ENCODE peak calls at places on chromosomes 11 and 22, in seven cellular contexts. I is stimulated activated CD8-positive, alpha-beta memory T cell treated with anti-CD3 and anti-CD28 coated beads, Interleukin-15, amount 100 ng/mL, for 1 hour; D is NCI-H2171; P is activated naive CD4-positive, alpha-beta T cell; N is astrocyte of the cerebellum; L is GM18507; V is retina. T is an unnamed sample.

GRCh38 chr11:47656284-47656915 is 14.0 kb upstream of the MTCH2 start:
- DNase-seq in N (no peak), P (no peak), I (no peak), L (no peak), V (no peak), D (no peak), T (no peak)

GRCh38 chr22:44540756-44541670 is 43.0 kb upstream of the RTL6 start:
- DNase-seq in P (no peak), L (no peak), N (no peak), V (no peak), I (no peak), D (no peak), T (no peak)

GRCh38 chr11:20315800-20316199 is 47.7 kb upstream of the HTATIP2 start:
- DNase-seq in I (no peak), D (no peak), V (no peak), N (no peak), L (no peak), P (no peak), T (no peak)

GRCh38 chr11:34653851-34654490 is 33.1 kb downstream of the EHF start:
- DNase-seq in I (no peak), D (no peak), P (no peak), N (peak), V (no peak), L (no peak), T (no peak)

GRCh38 chr11:104078250-104078649 is 41.8 kb downstream of the DDI1 start:
- DNase-seq in P (no peak), N (no peak), I (no peak), V (no peak), L (no peak), D (no peak), T (no peak)

GRCh38 chr11:120964857-120965256 is 59.0 kb upstream of the TBCEL start:
- DNase-seq in I (no peak), N (peak), D (no peak), L (no peak), P (no peak), V (no peak), T (no peak)

GRCh38 chr11:1036931-1037330 is 413 bp upstream of the MUC6 start:
- DNase-seq in L (no peak), I (no peak), P (no peak), N (no peak), D (no peak), V (no peak), T (no peak)

GRCh38 chr22:46731246-46732040 is 6.6 kb downstream of the CERK start:
- DNase-seq in D (peak), P (no peak), L (no peak), I (no peak), N (no peak), V (peak), T (peak)

GRCh38 chr11:70601861-70602575 is 203.7 kb downstream of the CTTN start:
- DNase-seq in D (peak), V (no peak), I (no peak), L (no peak), N (no peak), P (no peak), T (no peak)

GRCh38 chr11:2289350-2289749 is 12.4 kb downstream of the C11orf21 start:
- DNase-seq in N (no peak), V (no peak), I (no peak), P (no peak), D (no peak), L (no peak), T (no peak)

GRCh38 chr11:119970566-119970965 is 167.3 kb downstream of the TRIM29 start:
- DNase-seq in I (no peak), V (no peak), L (no peak), N (no peak), D (no peak), P (no peak), T (peak)

GRCh38 chr11:68021167-68021787 is 9.2 kb upstream of the NDUFS8 start:
- DNase-seq in N (no peak), L (no peak), D (no peak), V (no peak), P (no peak), I (no peak), T (no peak)

GRCh38 chr11:119696378-119697157 is 32.4 kb downstream of the NECTIN1 start:
- DNase-seq in D (no peak), N (no peak), I (no peak), P (no peak), V (no peak), L (no peak), T (no peak)

GRCh38 chr11:70502677-70503076 is 104.3 kb downstream of the CTTN start:
- DNase-seq in I (no peak), D (peak), L (no peak), N (no peak), P (no peak), V (no peak), T (no peak)

GRCh38 chr22:32354360-32355351 is 3.0 kb upstream of the RFPL3 start:
- DNase-seq in D (no peak), L (no peak), N (peak), V (no peak), I (no peak), P (no peak), T (no peak)

GRCh38 chr22:32042924-32043323 is at the start of gene SLC5A1:
- DNase-seq in N (no peak), V (no peak), P (no peak), D (no peak), L (no peak), I (no peak), T (no peak)

GRCh38 chr11:112972399-112973115 is 11.3 kb downstream of the NCAM1 start:
- DNase-seq in L (no peak), D (no peak), I (no peak), V (no peak), P (no peak), N (no peak), T (no peak)

GRCh38 chr22:30386608-30386959 is 627 bp downstream of the RNF215 start:
- DNase-seq in V (no peak), P (no peak), N (no peak), D (no peak), I (no peak), L (no peak), T (no peak)

GRCh38 chr22:33352768-33353167 is 294.6 kb upstream of the SYN3 start:
- DNase-seq in I (no peak), N (no peak), V (no peak), D (no peak), P (no peak), L (no peak), T (no peak)

GRCh38 chr11:77617892-77618291 is 19.7 kb downstream of the CLNS1A start:
- DNase-seq in I (no peak), N (no peak), L (no peak), P (no peak), V (no peak), D (no peak), T (no peak)

GRCh38 chr11:117906710-117907109 is 22.5 kb downstream of the TMPRSS13 start:
- DNase-seq in N (no peak), D (no peak), L (no peak), V (no peak), P (no peak), I (no peak), T (no peak)

GRCh38 chr11:106733518-106734162 is 284.6 kb downstream of the GUCY1A2 start:
- DNase-seq in L (no peak), N (no peak), V (no peak), I (no peak), P (no peak), D (no peak), T (no peak)

GRCh38 chr22:39184586-39185577 is 32.4 kb upstream of the CBX7 start:
- DNase-seq in D (no peak), I (no peak), N (no peak), V (no peak), P (no peak), L (no peak), T (no peak)

GRCh38 chr11:76157891-76158290 is 48.4 kb downstream of the WNT11 start:
- DNase-seq in N (no peak), L (no peak), D (no peak), P (no peak), I (no peak), V (no peak), T (no peak)

GRCh38 chr11:87290304-87290922 is 252.7 kb downstream of the TMEM135 start:
- DNase-seq in L (peak), I (no peak), P (no peak), V (no peak), N (peak), D (no peak), T (peak)

GRCh38 chr11:117832511-117832910 is 8.0 kb upstream of the FXYD2 start:
- DNase-seq in V (no peak), P (no peak), D (no peak), L (no peak), N (no peak), I (no peak), T (no peak)

GRCh38 chr11:45859661-45860140 is 12.4 kb downstream of the CRY2 start:
- DNase-seq in N (peak), V (peak), L (no peak), D (peak), I (no peak), P (no peak), T (peak)

GRCh38 chr11:69770525-69770924 is 4.6 kb downstream of the FGF4 start:
- DNase-seq in I (no peak), V (no peak), N (no peak), P (no peak), D (no peak), L (no peak), T (no peak)